ENCODE peak calls at places on chromosomes 16 and 17, in ten cellular contexts. S, G, H, L, T, Q, R, V, X and N are unnamed samples.

GRCh38 chr16:22188267-22188594 is 17.8 kb upstream of the EEF2K start:
- DNase-seq in S (no peak), G (no peak), H (no peak), L (no peak), T (no peak), Q (no peak), R (no peak), V (no peak), X (no peak), N (no peak)

GRCh38 chr16:24010440-24011089 is 174.8 kb downstream of the PRKCB start:
- DNase-seq in S (no peak), G (peak), H (peak), L (peak), T (peak), Q (peak), R (peak), V (peak), X (no peak), N (peak)

GRCh38 chr16:29665294-29666077 is 2.4 kb downstream of the SPN start:
- DNase-seq in S (no peak), G (no peak), H (no peak), L (no peak), T (no peak), Q (no peak), R (no peak), V (no peak), X (no peak), N (no peak)

GRCh38 chr17:63434951-63435571 is 11.0 kb downstream of the CYB561 start:
- DNase-seq in S (no peak), G (no peak), H (peak), L (peak), T (no peak), Q (peak), R (peak), V (no peak), X (no peak), N (peak)

GRCh38 chr17:42354956-42355843 is 33.0 kb downstream of the STAT3 start:
- DNase-seq in S (no peak), G (no peak), H (no peak), L (no peak), T (no peak), Q (no peak), R (no peak), V (no peak), X (no peak), N (no peak)

GRCh38 chr17:39236981-39237441 is 11.3 kb upstream of the STAC2 start:
- DNase-seq in S (no peak), G (no peak), H (no peak), L (no peak), T (no peak), Q (no peak), R (no peak), V (no peak), X (no peak), N (no peak)

GRCh38 chr16:17607624-17608023 is 136.9 kb upstream of the XYLT1 start:
- DNase-seq in S (no peak), G (no peak), H (no peak), L (no peak), T (no peak), Q (peak), R (no peak), V (no peak), X (no peak), N (no peak)

GRCh38 chr17:73462830-73463229 is 151.0 kb upstream of the CDC42EP4 start:
- DNase-seq in S (no peak), G (no peak), H (no peak), L (no peak), T (no peak), Q (no peak), R (no peak), V (no peak), X (no peak), N (no peak)

GRCh38 chr17:27408891-27409290 is 47.4 kb upstream of the KSR1 start:
- DNase-seq in S (no peak), G (no peak), H (no peak), L (no peak), T (no peak), Q (no peak), R (no peak), V (no peak), X (no peak), N (peak)

GRCh38 chr17:36641877-36642845 is 40.8 kb downstream of the MRM1 start:
- DNase-seq in S (no peak), G (no peak), H (no peak), L (peak), T (no peak), Q (peak), R (no peak), V (no peak), X (no peak), N (no peak)

GRCh38 chr16:65377131-65377649 is 255.3 kb upstream of the CDH11 start:
- DNase-seq in S (no peak), G (no peak), H (no peak), L (no peak), T (no peak), Q (no peak), R (no peak), V (no peak), X (no peak), N (no peak)

GRCh38 chr16:48217708-48218107 is 26.4 kb upstream of the LONP2 start:
- DNase-seq in S (no peak), G (no peak), H (no peak), L (no peak), T (no peak), Q (no peak), R (no peak), V (no peak), X (no peak), N (no peak)

GRCh38 chr17:38750312-38751121 is 2.0 kb upstream of the PSMB3 start:
- DNase-seq in S (no peak), G (no peak), H (no peak), L (no peak), T (peak), Q (no peak), R (no peak), V (peak), X (no peak), N (no peak)

GRCh38 chr17:74604200-74604599 is 12.1 kb upstream of the CD300LD start:
- DNase-seq in S (no peak), G (no peak), H (no peak), L (no peak), T (no peak), Q (no peak), R (no peak), V (no peak), X (no peak), N (no peak)

GRCh38 chr17:74604748-74605147 is 12.7 kb upstream of the CD300LD start:
- DNase-seq in S (no peak), G (no peak), H (no peak), L (no peak), T (no peak), Q (no peak), R (no peak), V (no peak), X (no peak), N (no peak)

GRCh38 chr17:74603032-74603635 is 11.1 kb upstream of the CD300LD start:
- DNase-seq in S (no peak), G (no peak), H (no peak), L (no peak), T (no peak), Q (no peak), R (no peak), V (no peak), X (no peak), N (no peak)

GRCh38 chr17:74605361-74605760 is 13.3 kb upstream of the CD300LD start:
- DNase-seq in S (peak), G (no peak), H (peak), L (peak), T (no peak), Q (no peak), R (no peak), V (no peak), X (no peak), N (no peak)

DNA sequence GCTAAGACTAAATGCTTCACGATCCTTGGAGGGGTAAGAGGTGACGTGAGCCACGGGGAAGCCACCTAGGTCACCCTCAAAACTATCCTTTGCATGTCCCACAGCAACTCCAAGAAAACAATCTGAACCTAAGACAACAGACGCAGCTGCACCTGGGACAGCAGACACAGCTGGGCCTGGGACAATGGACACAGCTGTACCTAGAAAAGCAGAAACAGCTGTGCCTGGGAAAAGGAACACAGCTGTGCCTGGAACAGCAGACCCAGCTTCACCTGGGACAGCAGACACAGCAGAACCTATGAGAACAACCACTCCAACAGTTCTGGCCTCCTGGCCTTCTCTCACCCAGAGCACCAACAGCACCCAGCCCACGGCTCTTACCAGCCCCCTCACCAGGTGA is 11.7 kb upstream of the CD300LD start:
- DNase-seq in S (no peak), G (no peak), H (no peak), L (no peak), T (no peak), Q (no peak), R (no peak), V (no peak), X (no peak), N (no peak)
- TF ChIP-seq EP300 in S (no peak), G (no peak), H (no peak), L (no peak), T (no peak), Q (no peak), R (no peak), V (no peak), X (no peak), N (no peak)

DNA sequence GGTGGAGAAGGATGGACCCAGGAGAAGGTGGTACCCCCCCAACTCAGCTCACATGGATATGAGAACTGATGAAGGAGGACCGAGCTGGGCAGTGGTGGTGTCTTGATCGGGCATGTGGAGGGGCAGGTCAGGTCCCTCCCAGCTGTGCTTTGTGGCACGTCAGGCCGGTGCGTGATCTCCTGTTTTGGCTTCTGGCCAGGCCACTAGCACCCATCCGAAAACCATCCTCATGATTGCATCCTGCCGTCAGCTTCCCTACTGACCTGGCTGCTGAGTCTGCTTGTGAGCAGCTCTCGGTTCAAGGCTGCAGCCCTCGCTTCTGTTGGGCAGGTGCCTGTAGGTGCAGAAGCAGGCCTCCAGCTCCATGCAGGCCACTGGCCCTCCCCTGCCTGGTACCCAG is 53.1 kb downstream of the PLD6 start:
- DNase-seq in S (no peak), G (no peak), H (no peak), L (no peak), T (no peak), Q (no peak), R (no peak), V (no peak), X (no peak), N (no peak)
- TF ChIP-seq POLR2AphosphoS5 in S (no peak), G (no peak), H (no peak), L (no peak), T (no peak), Q (no peak), R (no peak), V (no peak), X (no peak), N (no peak)

DNA sequence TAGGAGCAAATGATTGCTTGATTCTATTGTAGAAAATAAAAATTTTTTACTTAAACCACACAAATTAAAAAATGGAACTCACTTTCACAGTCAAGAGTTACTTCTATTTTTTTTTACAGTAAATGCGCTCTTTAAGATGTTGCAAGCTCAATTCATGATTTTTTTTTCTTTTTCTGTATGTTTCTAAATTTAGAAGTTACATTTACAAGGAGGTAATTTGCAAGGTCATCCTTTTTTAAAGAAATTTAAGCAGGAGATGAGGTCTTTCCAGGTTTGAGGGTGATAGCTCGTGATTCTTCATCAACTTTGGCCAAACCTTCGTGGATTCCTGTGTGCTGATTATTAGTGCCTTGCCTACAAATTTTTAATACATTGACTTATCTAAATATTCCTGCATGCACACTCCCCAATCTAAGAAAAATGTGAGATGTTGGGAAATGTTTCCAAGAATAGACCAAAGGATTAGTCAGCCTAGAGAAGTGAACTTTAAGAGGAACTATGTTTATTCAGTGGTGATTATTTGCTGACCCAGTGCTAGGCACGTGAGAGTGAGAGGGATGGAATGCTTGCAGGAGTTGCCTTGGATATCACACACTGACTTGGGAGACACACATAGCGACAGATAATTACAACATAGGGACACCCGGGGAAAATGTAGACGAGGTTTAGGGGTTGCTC is 429.8 kb downstream of the MAF start:
- DNase-seq in S (no peak), G (no peak), H (no peak), L (no peak), T (no peak), Q (no peak), R (peak), V (no peak), X (no peak), N (no peak)
- TF ChIP-seq EP300 in S (no peak), G (no peak), H (no peak), L (no peak), T (no peak), Q (no peak), R (no peak), V (no peak), X (no peak), N (no peak)

GRCh38 chr16:89700100-89700648 is 1.3 kb downstream of the SPATA2L start:
- DNase-seq in S (peak), G (peak), H (peak), L (peak), T (peak), Q (peak), R (peak), V (peak), X (peak), N (peak)
- TF ChIP-seq POLR2AphosphoS5 in S (peak), G (no peak), H (peak), L (peak), T (no peak), Q (no peak), R (peak), V (peak), X (peak), N (peak)

GRCh38 chr16:67388191-67388590 is 5.1 kb downstream of the TPPP3 start:
- DNase-seq in S (no peak), G (no peak), H (no peak), L (no peak), T (no peak), Q (no peak), R (no peak), V (no peak), X (no peak), N (no peak)

GRCh38 chr16:67386861-67387455 is 6.3 kb downstream of the TPPP3 start:
- DNase-seq in S (no peak), G (no peak), H (no peak), L (no peak), T (no peak), Q (no peak), R (no peak), V (no peak), X (no peak), N (no peak)

GRCh38 chr16:67388591-67388990 is 4.7 kb downstream of the TPPP3 start:
- DNase-seq in S (peak), G (no peak), H (no peak), L (no peak), T (no peak), Q (no peak), R (no peak), V (no peak), X (no peak), N (no peak)

GRCh38 chr16:67387479-67388079 is 5.7 kb downstream of the TPPP3 start:
- DNase-seq in S (no peak), G (no peak), H (no peak), L (no peak), T (no peak), Q (no peak), R (no peak), V (no peak), X (no peak), N (no peak)

DNA sequence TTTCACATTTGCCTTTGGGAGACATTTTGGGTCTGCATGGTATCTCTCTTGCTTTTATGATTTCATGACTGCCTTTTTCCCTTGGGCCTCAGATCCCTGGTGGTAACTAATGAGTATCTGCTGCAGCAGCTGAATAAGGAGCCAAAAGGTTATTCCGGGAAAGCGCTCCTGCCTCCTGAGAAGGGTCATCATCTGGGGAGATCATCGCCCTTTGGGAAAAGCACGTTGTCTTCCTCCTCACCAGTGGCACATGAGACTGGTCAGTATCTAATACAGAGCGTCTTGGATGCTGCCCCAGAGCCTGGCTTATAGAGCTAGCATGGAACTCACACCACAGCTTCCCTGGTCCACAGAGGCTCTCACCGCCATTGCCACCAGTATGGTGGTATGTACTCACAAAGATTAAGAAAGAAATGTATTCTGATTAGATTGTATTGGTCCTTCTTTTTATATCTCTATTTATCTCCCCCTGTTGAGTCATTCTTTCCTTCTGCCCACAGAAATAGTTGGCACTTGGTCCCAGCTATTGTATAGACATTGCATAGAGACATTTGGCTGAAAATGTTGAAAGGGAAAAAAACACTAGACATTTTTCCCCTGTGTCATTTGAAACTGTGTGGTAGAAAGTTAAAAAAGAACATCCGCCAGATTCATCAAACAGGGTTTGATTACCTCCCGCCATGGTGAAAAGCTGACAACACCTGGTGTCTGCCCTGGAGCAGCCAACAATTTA is 8.4 kb downstream of the TPPP3 start:
- DNase-seq in S (no peak), G (no peak), H (no peak), L (no peak), T (no peak), Q (no peak), R (no peak), V (no peak), X (no peak), N (no peak)
- TF ChIP-seq EP300 in S (no peak), G (no peak), H (no peak), L (no peak), T (no peak), Q (no peak), R (no peak), V (no peak), X (no peak), N (no peak)

DNA sequence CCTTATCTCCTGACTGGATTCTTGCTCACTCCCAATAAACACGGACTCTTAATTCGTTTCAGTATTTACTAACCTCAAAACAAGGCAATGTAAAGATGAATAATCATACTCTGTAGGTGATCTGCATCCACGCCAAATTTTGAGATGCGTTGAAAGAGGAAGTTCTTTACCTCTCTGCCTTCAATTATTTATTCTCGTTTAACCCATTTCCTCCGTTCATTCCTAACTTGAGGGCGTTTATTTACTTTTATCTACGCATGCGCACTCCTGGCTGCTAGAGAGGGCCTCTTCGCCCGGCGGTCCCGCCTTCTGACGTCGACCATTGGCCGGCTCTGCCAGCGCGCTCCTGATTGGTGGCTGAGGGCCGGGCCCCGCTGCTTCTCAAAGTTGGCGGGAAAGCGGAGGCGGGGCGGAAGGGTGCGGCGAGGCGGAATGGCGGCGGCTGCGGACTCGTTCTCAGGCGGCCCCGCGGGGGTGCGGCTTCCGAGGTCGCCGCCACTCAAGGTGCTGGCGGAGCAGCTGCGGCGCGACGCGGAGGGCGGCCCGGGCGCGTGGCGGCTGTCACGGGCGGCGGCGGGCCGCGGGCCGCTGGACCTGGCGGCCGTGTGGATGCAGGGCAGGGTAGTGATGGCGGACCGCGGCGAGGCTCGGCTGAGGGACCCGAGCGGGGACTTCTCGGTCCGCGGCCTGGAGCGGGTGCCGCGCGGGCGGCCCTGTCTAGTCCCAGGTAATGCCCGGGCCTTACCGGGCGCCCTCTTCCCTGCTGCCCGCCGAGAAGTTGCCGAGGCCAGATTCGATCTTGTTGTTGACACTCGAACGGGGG is at the start of gene RMI2:
- DNase-seq in S (peak), G (peak), H (peak), L (peak), T (peak), Q (peak), R (peak), V (peak), X (peak), N (peak)
- TF ChIP-seq POLR2AphosphoS5 in S (no peak), G (peak), H (no peak), L (peak), T (peak), Q (no peak), R (peak), V (peak), X (peak), N (peak)

GRCh38 chr17:50064253-50064991 is 8.5 kb downstream of the ITGA3 start:
- DNase-seq in S (no peak), G (no peak), H (peak), L (peak), T (peak), Q (peak), R (peak), V (no peak), X (no peak), N (no peak)
- TF ChIP-seq EP300 in S (no peak), G (no peak), H (no peak), L (no peak), T (no peak), Q (peak), R (no peak), V (no peak), X (no peak), N (no peak)

GRCh38 chr16:16084874-16085273 is 135.5 kb downstream of the ABCC1 start:
- DNase-seq in S (no peak), G (no peak), H (no peak), L (no peak), T (no peak), Q (no peak), R (no peak), V (no peak), X (no peak), N (no peak)

GRCh38 chr16:16082255-16082654 is 132.8 kb downstream of the ABCC1 start:
- DNase-seq in S (no peak), G (no peak), H (no peak), L (no peak), T (no peak), Q (no peak), R (no peak), V (no peak), X (no peak), N (no peak)

GRCh38 chr16:16083421-16084156 is 134.2 kb downstream of the ABCC1 start:
- DNase-seq in S (no peak), G (no peak), H (no peak), L (no peak), T (peak), Q (no peak), R (no peak), V (no peak), X (no peak), N (no peak)

GRCh38 chr16:16090238-16090637 is 133.1 kb downstream of the ABCC6 start:
- DNase-seq in S (no peak), G (no peak), H (no peak), L (no peak), T (no peak), Q (no peak), R (no peak), V (no peak), X (no peak), N (no peak)

GRCh38 chr16:16086653-16087446 is 136.4 kb downstream of the ABCC6 start:
- DNase-seq in S (no peak), G (no peak), H (peak), L (no peak), T (no peak), Q (no peak), R (no peak), V (no peak), X (no peak), N (no peak)
- TF ChIP-seq POLR2AphosphoS5 in S (no peak), G (no peak), H (peak), L (no peak), T (no peak), Q (no peak), R (no peak), V (no peak), X (peak), N (no peak)